ENCODE peak calls at places on chromosomes 4 and X, in six cellular contexts. V is breast epithelium; L is stimulated activated CD8-positive, alpha-beta memory T cell treated with anti-CD3 and anti-CD28 coated beads, Interleukin-4, amount 100 ng/mL, for 1 hour; D is activated T-helper 1 cell treated with anti-CD3 and anti-CD28 coated beads, Interleukin-2, amount 50 U/mL, for 16 hours; W is BJ; S is hippocampal formation. K is an unnamed sample.

GRCh38 chr4:36039031-36039430 is 205.3 kb downstream of the ARAP2 start:
- DNase-seq in D (no peak), V (no peak), W (no peak), S (no peak), L (no peak), K (no peak)

GRCh38 chr4:133483600-133484246 is 334.6 kb downstream of the PCDH10 start:
- DNase-seq in L (no peak), D (no peak), W (peak; percentile 2), V (no peak), S (no peak), K (peak; percentile 51)

GRCh38 chr4:139973015-139973414 is 181.0 kb downstream of the MAML3 start:
- DNase-seq in W (no peak), V (no peak), D (no peak), S (no peak), L (no peak), K (no peak)

GRCh38 chr4:182578402-182578801 is 335.2 kb downstream of the TENM3 start:
- DNase-seq in V (no peak), D (no peak), L (no peak), S (no peak), W (peak; percentile 33), K (no peak)

GRCh38 chr4:5036239-5036638 is 15.0 kb upstream of the STK32B start:
- DNase-seq in D (no peak), W (no peak), V (no peak), S (no peak), L (no peak), K (no peak)

GRCh38 chr4:8539661-8540060 is 40.5 kb upstream of the GPR78 start:
- DNase-seq in L (no peak), W (no peak), D (no peak), V (no peak), S (no peak), K (no peak)

GRCh38 chr4:53785996-53786395 is 194.7 kb upstream of the LNX1 start:
- DNase-seq in L (no peak), S (no peak), W (peak; percentile 32), D (no peak), V (no peak), K (no peak)

GRCh38 chr4:140116442-140117104 is 37.4 kb downstream of the MAML3 start:
- DNase-seq in W (no peak), D (no peak), V (no peak), S (no peak), L (no peak), K (no peak)

GRCh38 chr4:46993075-46994006 is at the start of gene GABRA4:
- DNase-seq in S (peak; percentile 8), V (no peak), L (no peak), W (no peak), D (no peak), K (no peak)

GRCh38 chr4:108743021-108743420 is 19.8 kb downstream of the ETNPPL start:
- DNase-seq in V (no peak), S (peak; percentile 17), L (no peak), W (no peak), D (no peak), K (peak; percentile 6)

GRCh38 chr4:55172694-55173287 is 47.4 kb upstream of the KDR start:
- DNase-seq in W (no peak), D (no peak), L (no peak), V (no peak), S (no peak), K (peak; percentile 23)

GRCh38 chrX:129755779-129756650 is 17.2 kb downstream of the XPNPEP2 start:
- DNase-seq in D (no peak), W (no peak), V (no peak), S (no peak), L (no peak), K (no peak)

GRCh38 chr4:163941221-163941865 is 446.9 kb downstream of the TMA16 start:
- DNase-seq in D (no peak), V (no peak), L (no peak), S (no peak), W (no peak), K (no peak)

GRCh38 chr4:166458756-166459155 is 585.7 kb downstream of the TLL1 start:
- DNase-seq in D (no peak), L (no peak), V (no peak), W (no peak), S (no peak), K (no peak)

GRCh38 chr4:2451821-2452785 is 16.8 kb upstream of the RNF4 start:
- DNase-seq in D (no peak), S (no peak), L (no peak), V (no peak), W (no peak), K (no peak)

GRCh38 chr4:129641179-129641578 is 545.2 kb downstream of the C4orf33 start:
- DNase-seq in V (no peak), S (peak; percentile 4), L (no peak), W (no peak), D (no peak), K (peak; percentile 63)

GRCh38 chr4:47219586-47219985 is 188.2 kb downstream of the GABRB1 start:
- DNase-seq in V (no peak), W (no peak), D (no peak), L (no peak), S (no peak), K (no peak)

GRCh38 chrX:861335-861890 is 230.8 kb downstream of the SHOX start:
- DNase-seq in D (no peak), L (no peak), V (no peak), W (peak; percentile 56), S (no peak), K (no peak)

K was measured in HT-29.